ENCODE peak calls at places on chromosomes 11 and 22, in four cellular contexts. A, W, E and X are unnamed samples.

GRCh38 chr22:35384567-35384966 is 3.7 kb downstream of the HMOX1 start:
- DNase-seq in A (no peak), W (no peak), E (no peak), X (no peak)

GRCh38 chr11:44755553-44756505 is 29.1 kb downstream of the TSPAN18 start:
- DNase-seq in A (peak; percentile 39), W (no peak), E (peak; percentile 86), X (no peak)

GRCh38 chr22:49765091-49765771 is 62.4 kb downstream of the BRD1 start:
- DNase-seq in A (peak; percentile 6), W (no peak), E (peak; percentile 59), X (no peak)

GRCh38 chr11:86244063-86244521 is 461 bp upstream of the EED start:
- DNase-seq in A (peak; percentile 91), W (peak; percentile 92), E (peak; percentile 91), X (peak; percentile 83)

GRCh38 chr11:134418119-134418840 is 6.2 kb upstream of the B3GAT1 start:
- DNase-seq in A (no peak), W (peak; percentile 90), E (no peak), X (peak; percentile 8)

GRCh38 chr22:33302549-33302948 is 244.4 kb upstream of the SYN3 start:
- DNase-seq in A (no peak), W (no peak), E (no peak), X (no peak)

GRCh38 chr11:3367221-3367620 is 11.7 kb downstream of the ZNF195 start:
- DNase-seq in A (no peak), W (no peak), E (no peak), X (no peak)

GRCh38 chr22:31969789-31970489 is 25.6 kb downstream of the YWHAH start:
- DNase-seq in A (peak; percentile 80), W (peak; percentile 73), E (peak; percentile 74), X (peak; percentile 65)

GRCh38 chr11:78231962-78232459 is 43.3 kb downstream of the USP35 start:
- DNase-seq in A (no peak), W (no peak), E (no peak), X (peak; percentile 70)

GRCh38 chr11:105937738-105938137 is 84.3 kb downstream of the MSANTD4 start:
- DNase-seq in A (no peak), W (no peak), E (no peak), X (peak; percentile 5)

GRCh38 chr22:47777426-47777825 is 1015.0 kb downstream of the TBC1D22A start:
- DNase-seq in A (no peak), W (no peak), E (no peak), X (no peak)

GRCh38 chr11:10480760-10481159 is 25.7 kb downstream of the AMPD3 start:
- DNase-seq in A (no peak), W (no peak), E (no peak), X (no peak)

GRCh38 chr11:7597620-7598019 is 75.7 kb downstream of the CYB5R2 start:
- DNase-seq in A (peak; percentile 81), W (no peak), E (no peak), X (no peak)

GRCh38 chr11:32706985-32707736 is 87.3 kb downstream of the CCDC73 start:
- DNase-seq in A (no peak), W (no peak), E (no peak), X (peak; percentile 89)

GRCh38 chr22:25700996-25701815 is 40.8 kb upstream of the MYO18B start:
- DNase-seq in A (no peak), W (peak; percentile 76), E (no peak), X (peak; percentile 74)

GRCh38 chr11:35272391-35272821 is 133.4 kb downstream of the CD44 start:
- DNase-seq in A (peak; percentile 12), W (no peak), E (no peak), X (no peak)

GRCh38 chr11:108871152-108871551 is 206.3 kb downstream of the DDX10 start:
- DNase-seq in A (no peak), W (peak; percentile 38), E (no peak), X (peak; percentile 72)

GRCh38 chr11:17783878-17784277 is 49.3 kb downstream of the KCNC1 start:
- DNase-seq in A (no peak), W (no peak), E (peak; percentile 17), X (no peak)

GRCh38 chr22:46908641-46909107 is 146.2 kb downstream of the TBC1D22A start:
- DNase-seq in A (no peak), W (no peak), E (no peak), X (no peak)

GRCh38 chr11:59183768-59184167 is 11.8 kb downstream of the DTX4 start:
- DNase-seq in A (no peak), W (no peak), E (no peak), X (peak; percentile 58)
- H3K4me3 ChIP-seq in A (no peak overlapping the region), W (no peak overlapping the region), E (no peak overlapping the region), X (no peak overlapping the region)

DNA sequence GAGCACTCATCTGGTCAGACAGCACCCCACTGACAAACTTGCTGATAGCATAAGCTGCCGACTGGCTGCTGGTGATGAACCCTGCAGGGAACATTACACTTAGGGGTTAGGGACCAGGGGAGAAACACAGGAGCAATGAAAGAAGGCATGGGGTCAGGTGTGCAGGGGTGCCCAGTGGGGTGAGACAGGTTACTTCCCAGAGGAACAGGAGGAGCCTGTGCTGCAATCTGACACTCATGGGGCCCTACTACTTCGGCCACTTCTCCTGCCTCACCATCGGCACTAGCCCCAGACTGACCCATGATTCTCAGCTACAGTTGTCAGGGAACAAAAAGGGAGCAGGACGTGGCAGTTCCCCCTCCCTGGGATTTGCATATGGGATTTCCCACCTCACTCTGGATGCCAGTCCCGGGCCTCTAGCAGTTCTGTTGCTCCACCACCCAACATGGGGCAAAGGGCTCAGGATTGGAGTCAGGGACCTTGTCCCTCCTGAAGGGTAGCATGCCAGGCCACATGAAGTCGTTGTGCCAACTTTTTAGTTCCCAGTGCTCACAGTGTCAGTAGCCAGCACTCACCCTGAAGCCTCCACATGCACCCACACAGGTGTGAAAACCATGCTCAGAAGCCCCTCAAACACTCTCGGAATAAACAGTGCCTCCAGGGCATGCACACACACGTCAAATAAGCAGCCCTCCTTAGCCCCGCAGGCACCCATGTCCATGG is 2.2 kb downstream of the SLC37A4 start:
- DNase-seq in A (no peak), W (no peak), E (no peak), X (no peak)
- H3K4me3 ChIP-seq in A (peak overlapping the region; percentile 70), W (no peak overlapping the region), E (no peak overlapping the region), X (no peak overlapping the region)

DNA sequence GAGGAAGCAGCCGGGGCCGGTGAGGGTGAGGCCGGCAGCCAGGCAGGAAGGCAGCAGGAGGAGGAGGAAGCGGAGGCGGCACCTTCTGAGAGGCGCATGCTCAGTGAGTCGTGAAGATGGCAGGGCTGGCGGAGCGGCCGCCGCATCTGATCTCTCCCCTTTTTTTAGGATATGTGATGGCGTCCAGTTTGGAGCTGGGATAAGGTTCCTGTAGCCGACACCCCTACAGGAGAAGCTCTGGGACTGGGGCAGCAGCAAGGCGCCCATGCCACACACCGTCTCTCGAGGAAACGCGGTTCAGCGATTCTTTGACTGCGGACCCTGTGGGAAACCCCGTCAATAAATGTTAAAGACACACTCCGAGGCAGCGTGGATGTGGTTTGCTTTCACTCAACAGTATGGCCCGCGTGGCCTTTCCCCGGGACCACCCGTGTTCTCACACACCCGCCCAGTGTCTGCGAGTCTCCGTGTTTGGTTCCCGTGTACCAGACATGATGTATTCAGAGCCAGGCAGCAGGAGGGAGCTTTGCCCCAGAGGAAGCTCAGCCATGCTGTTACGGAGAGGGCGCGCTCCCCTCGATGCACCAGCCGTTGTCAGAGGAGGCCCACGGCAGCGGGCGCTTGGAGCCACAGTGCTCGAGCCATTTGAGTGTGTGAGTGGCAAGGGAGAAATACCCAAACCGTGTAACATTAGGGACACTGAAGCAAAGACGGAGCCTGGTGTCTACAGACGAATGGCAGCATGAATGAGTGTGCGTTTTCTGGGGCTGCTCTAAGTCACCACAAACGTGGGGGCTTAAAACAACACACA is 27.7 kb upstream of the PARVB start:
- DNase-seq in A (peak; percentile 67), W (no peak), E (peak; percentile 72), X (no peak)
- H3K4me3 ChIP-seq in A (peak overlapping the region; percentile 4), W (no peak overlapping the region), E (peak overlapping the region; percentile 8), X (no peak overlapping the region)

GRCh38 chr22:19843857-19844422 is 10.7 kb downstream of the GNB1L start:
- DNase-seq in A (no peak), W (no peak), E (no peak), X (no peak)
- H3K4me3 ChIP-seq in A (no peak overlapping the region), W (no peak overlapping the region), E (peak overlapping the region; percentile 17), X (no peak overlapping the region)